ENCODE peak calls at places on chromosomes 12 and 14, in seven cellular contexts. V, H, M, C, D, R and O are unnamed samples.

GRCh38 chr14:52563120-52563519 is 10.5 kb downstream of the GPR137C start:
- DNase-seq in V (no peak), H (no peak), M (no peak), C (no peak), D (no peak), R (no peak), O (no peak)

GRCh38 chr12:24045816-24046257 is 96.4 kb upstream of the SOX5 start:
- DNase-seq in V (no peak), H (no peak), M (no peak), C (no peak), D (no peak), R (no peak), O (no peak)

GRCh38 chr12:110702081-110702480 is 13.2 kb upstream of the HVCN1 start:
- DNase-seq in V (no peak), H (no peak), M (no peak), C (no peak), D (no peak), R (no peak), O (no peak)

GRCh38 chr14:96162741-96163140 is 41.9 kb upstream of the BDKRB2 start:
- DNase-seq in V (no peak), H (no peak), M (peak; percentile 26), C (no peak), D (no peak), R (no peak), O (no peak)

GRCh38 chr12:1812650-1813302 is 7.6 kb upstream of the LRTM2 start:
- DNase-seq in V (no peak), H (no peak), M (no peak), C (no peak), D (no peak), R (no peak), O (peak; percentile 65)

GRCh38 chr12:6192604-6193380 is 7.4 kb upstream of the CD9 start:
- DNase-seq in V (no peak), H (no peak), M (no peak), C (no peak), D (no peak), R (no peak), O (no peak)

GRCh38 chr14:59826150-59826549 is 44.4 kb downstream of the RTN1 start:
- DNase-seq in V (no peak), H (no peak), M (no peak), C (no peak), D (no peak), R (no peak), O (no peak)

GRCh38 chr14:20820063-20820904 is 17.6 kb upstream of the RNASE1 start:
- DNase-seq in V (no peak), H (no peak), M (no peak), C (no peak), D (no peak), R (no peak), O (no peak)

GRCh38 chr12:27969011-27969900 is 3.3 kb downstream of the PTHLH start:
- DNase-seq in V (no peak), H (no peak), M (no peak), C (no peak), D (no peak), R (no peak), O (no peak)

GRCh38 chr12:21453312-21453852 is 15.9 kb downstream of the PYROXD1 start:
- DNase-seq in V (no peak), H (no peak), M (no peak), C (no peak), D (no peak), R (no peak), O (no peak)

GRCh38 chr12:14664434-14665023 is 31.9 kb downstream of the GUCY2C start:
- DNase-seq in V (peak; percentile 38), H (no peak), M (no peak), C (no peak), D (peak; percentile 18), R (no peak), O (no peak)

GRCh38 chr14:82725188-82725587 is 1191.5 kb upstream of the SEL1L start:
- DNase-seq in V (no peak), H (no peak), M (no peak), C (no peak), D (no peak), R (no peak), O (no peak)

GRCh38 chr12:112450725-112451124 is 32.0 kb downstream of the PTPN11 start:
- DNase-seq in V (no peak), H (no peak), M (no peak), C (no peak), D (peak; percentile 9), R (no peak), O (no peak)

GRCh38 chr12:124754949-124755800 is 108.5 kb downstream of the SCARB1 start:
- DNase-seq in V (peak; percentile 91), H (no peak), M (peak; percentile 97), C (no peak), D (peak; percentile 95), R (no peak), O (no peak)

GRCh38 chr12:71354871-71355270 is 84.7 kb upstream of the LGR5 start:
- DNase-seq in V (no peak), H (no peak), M (no peak), C (no peak), D (no peak), R (no peak), O (no peak)

GRCh38 chr12:39145175-39145999 is 240.0 kb upstream of the CPNE8 start:
- DNase-seq in V (no peak), H (peak; percentile 27), M (peak; percentile 59), C (no peak), D (no peak), R (no peak), O (peak; percentile 24)

GRCh38 chr14:105173901-105174894 is 5.6 kb upstream of the JAG2 start:
- DNase-seq in V (no peak), H (no peak), M (no peak), C (no peak), D (no peak), R (no peak), O (no peak)

GRCh38 chr12:69511016-69511415 is 40.8 kb downstream of the FRS2 start:
- DNase-seq in V (no peak), H (no peak), M (no peak), C (no peak), D (no peak), R (no peak), O (no peak)